ENCODE peak calls at places on chromosomes 7 and 10, in nine cellular contexts. H is naive B cell, Z is NCI-H226, D is body of pancreas, Q is SHP77, V is globus pallidus, G is mucosa of descending colon, Y is neural progenitor cell, M is NAMALWA. X is an unnamed sample.

GRCh38 chr10:62244785-62245595 is 23.7 kb downstream of the RTKN2 start:
- DNase-seq in H (peak; percentile 53), Z (peak; percentile 38), D (peak; percentile 44), Q (peak; percentile 11), V (peak; percentile 86), G (peak; percentile 81), Y (peak; percentile 60), M (peak; percentile 90), X (no peak)

GRCh38 chr10:5573968-5574641 is 49.3 kb downstream of the CALML3 start:
- DNase-seq in H (no peak), Z (no peak), D (no peak), Q (no peak), V (no peak), G (no peak), Y (no peak), M (no peak), X (peak; percentile 34)

GRCh38 chr10:51073461-51074237 is 638 bp upstream of the PRKG1 start:
- DNase-seq in H (no peak), Z (no peak), D (peak; percentile 45), Q (no peak), V (peak; percentile 13), G (peak; percentile 35), Y (no peak), M (no peak), X (no peak)

GRCh38 chr7:66778201-66778600 is 37.7 kb downstream of the RABGEF1 start:
- DNase-seq in H (no peak), Z (peak; percentile 13), D (no peak), Q (no peak), V (no peak), G (no peak), Y (no peak), M (no peak), X (no peak)

GRCh38 chr10:4450981-4451501 is 375.0 kb upstream of the AKR1E2 start:
- DNase-seq in H (no peak), Z (no peak), D (no peak), Q (no peak), V (no peak), G (no peak), Y (no peak), M (no peak), X (no peak)

GRCh38 chr7:46786221-46786951 is 795.5 kb downstream of the TNS3 start:
- DNase-seq in H (no peak), Z (no peak), D (no peak), Q (no peak), V (no peak), G (no peak), Y (no peak), M (no peak), X (no peak)

GRCh38 chr7:44796034-44796503 is 412 bp upstream of the PPIA start:
- DNase-seq in H (no peak), Z (no peak), D (no peak), Q (peak; percentile 90), V (peak; percentile 38), G (no peak), Y (peak; percentile 68), M (peak; percentile 91), X (no peak)

GRCh38 chr10:91681361-91682276 is 48.7 kb upstream of the PPP1R3C start:
- DNase-seq in H (no peak), Z (no peak), D (peak; percentile 13), Q (no peak), V (peak; percentile 0), G (no peak), Y (no peak), M (no peak), X (no peak)

GRCh38 chr7:50738932-50739331 is 43.8 kb downstream of the GRB10 start:
- DNase-seq in H (no peak), Z (no peak), D (no peak), Q (no peak), V (no peak), G (no peak), Y (no peak), M (no peak), X (no peak)

GRCh38 chr7:34260282-34260681 is 354.9 kb downstream of the BMPER start:
- DNase-seq in H (no peak), Z (peak; percentile 99), D (peak; percentile 3), Q (no peak), V (no peak), G (no peak), Y (no peak), M (no peak), X (no peak)

GRCh38 chr10:27611209-27611608 is 107.1 kb downstream of the RAB18 start:
- DNase-seq in H (no peak), Z (no peak), D (no peak), Q (no peak), V (no peak), G (no peak), Y (no peak), M (no peak), X (no peak)

GRCh38 chr10:43574035-43574892 is at the start of gene ZNF239:
- DNase-seq in H (peak; percentile 79), Z (no peak), D (peak; percentile 87), Q (no peak), V (peak; percentile 83), G (peak; percentile 87), Y (peak; percentile 85), M (peak; percentile 82), X (peak; percentile 95)

X was measured in lower lobe of right lung.